ENCODE peak calls at places on chromosomes 7 and 10, in five cellular contexts. T is GM23338, F is neural progenitor cell, J is MM.1S, N is HCT116. H is an unnamed sample.

GRCh38 chr7:70774895-70775527 is 356.9 kb upstream of the GALNT17 start:
- DNase-seq in N (no peak), J (no peak), F (no peak), T (no peak), H (no peak)

GRCh38 chr7:81053623-81054022 is 134.8 kb upstream of the SEMA3C start:
- DNase-seq in J (no peak), T (no peak), F (no peak), N (no peak), H (no peak)

GRCh38 chr10:43884516-43885105 is 235.9 kb upstream of the ZNF32 start:
- DNase-seq in T (no peak), F (no peak), N (no peak), J (no peak), H (no peak)

GRCh38 chr7:79361214-79361613 is 92.3 kb downstream of the MAGI2 start:
- DNase-seq in N (peak; percentile 27), T (peak; percentile 76), J (no peak), F (peak; percentile 17), H (no peak)

GRCh38 chr7:23490357-23491131 is 20.3 kb upstream of the IGF2BP3 start:
- DNase-seq in F (no peak), J (no peak), N (no peak), T (no peak), H (peak; percentile 59)

GRCh38 chr7:55074008-55074499 is 55.2 kb downstream of the EGFR start:
- DNase-seq in N (peak; percentile 95), T (peak; percentile 28), J (peak; percentile 89), F (no peak), H (peak; percentile 92)

GRCh38 chr10:88819290-88819689 is 16.8 kb downstream of the LIPM start:
- DNase-seq in F (no peak), N (no peak), T (no peak), J (no peak), H (peak; percentile 39)

GRCh38 chr7:22809902-22810642 is 12.6 kb downstream of the TOMM7 start:
- DNase-seq in J (no peak), F (no peak), T (no peak), N (no peak), H (no peak)

GRCh38 chr10:122126763-122127659 is 138.0 kb downstream of the TACC2 start:
- DNase-seq in J (no peak), T (peak; percentile 77), N (peak; percentile 58), F (peak; percentile 65), H (peak; percentile 94)

GRCh38 chr7:97731736-97732370 is at the start of gene TAC1:
- DNase-seq in N (no peak), T (peak; percentile 74), F (peak; percentile 79), J (no peak), H (peak; percentile 32)

GRCh38 chr10:23331567-23332290 is 12.9 kb downstream of the C10orf67 start:
- DNase-seq in J (no peak), F (no peak), N (no peak), T (no peak), H (peak; percentile 88)

GRCh38 chr7:74449809-74450397 is 3.8 kb upstream of the GTF2IRD1 start:
- DNase-seq in N (peak; percentile 48), T (peak; percentile 93), J (peak; percentile 58), F (peak; percentile 80), H (peak; percentile 63)

GRCh38 chr7:85274452-85274851 is 87.6 kb upstream of the SEMA3D start:
- DNase-seq in F (peak; percentile 30), N (no peak), J (no peak), T (peak; percentile 14), H (no peak)

GRCh38 chr7:36600869-36601530 is 123.3 kb downstream of the AOAH start:
- DNase-seq in J (no peak), T (no peak), F (no peak), N (no peak), H (peak; percentile 41)

GRCh38 chr7:31788445-31788844 is 101.4 kb downstream of the PPP1R17 start:
- DNase-seq in N (no peak), T (no peak), J (no peak), F (no peak), H (peak; percentile 47)

GRCh38 chr10:70575486-70575873 is 27.1 kb downstream of the PRF1 start:
- DNase-seq in F (no peak), J (peak; percentile 35), N (no peak), T (no peak), H (peak; percentile 22)

GRCh38 chr10:96152437-96152836 is 22.3 kb downstream of the ZNF518A start:
- DNase-seq in N (no peak), J (no peak), T (no peak), F (no peak), H (no peak)

GRCh38 chr7:17042211-17042610 is 160.4 kb upstream of the AGR3 start:
- DNase-seq in F (no peak), T (no peak), J (no peak), N (no peak), H (peak; percentile 39)

GRCh38 chr7:86002858-86003257 is 640.9 kb upstream of the GRM3 start:
- DNase-seq in N (no peak), J (no peak), F (no peak), T (no peak), H (no peak)

GRCh38 chr10:125812128-125812527 is 10.9 kb downstream of the UROS start:
- DNase-seq in T (no peak), J (no peak), F (no peak), N (no peak), H (peak; percentile 52)
- TF ChIP-seq EZH2 in T (no peak), J (no peak), F (no peak), N (no peak), H (no peak)

DNA sequence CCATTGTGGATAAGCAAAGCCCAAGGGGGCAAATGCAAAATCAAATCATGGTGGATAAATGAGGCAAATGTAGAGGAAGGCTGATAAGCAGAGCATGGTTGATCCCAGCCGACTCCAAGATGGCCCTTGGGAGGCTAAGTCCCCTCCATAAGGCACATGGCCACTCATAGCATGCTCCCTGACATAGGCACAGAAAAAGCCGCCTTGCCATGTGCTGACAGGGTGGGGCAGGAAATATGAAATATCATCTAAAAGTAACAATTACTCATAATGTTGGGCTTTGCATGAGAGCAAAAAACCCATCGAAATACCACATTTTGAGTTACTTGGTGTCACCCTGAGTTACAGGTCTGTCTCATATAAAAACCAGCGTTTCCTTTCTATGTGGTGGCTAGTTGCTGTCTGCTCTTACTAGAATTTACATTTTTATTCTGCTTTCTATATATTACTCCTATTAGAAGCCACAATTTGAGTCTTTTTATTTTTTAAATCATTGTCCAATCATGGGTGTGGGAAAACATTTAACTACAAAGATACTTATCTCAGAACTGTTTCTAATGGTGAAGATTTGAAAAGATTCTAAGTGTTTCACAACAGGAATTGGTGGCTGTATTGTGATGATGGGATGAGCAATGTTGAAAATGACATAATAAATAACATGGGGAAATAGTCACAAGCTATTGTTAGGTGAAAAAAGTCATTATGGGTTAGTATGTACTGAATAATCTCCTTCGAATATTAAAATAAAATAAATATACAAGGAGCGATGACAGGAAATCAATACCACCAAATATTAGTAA is 102.7 kb downstream of the CUBN start:
- DNase-seq in T (no peak), J (no peak), F (no peak), N (no peak), H (peak; percentile 79)
- H3K4me1 ChIP-seq in T (peaks cover 20% of the 10 kb centered on the region), J (peaks cover 30% of the 10 kb centered on the region), F (peaks cover 64% of the 10 kb centered on the region), N (peaks cover 28% of the 10 kb centered on the region), H (peaks cover 64% of the 10 kb centered on the region)

DNA sequence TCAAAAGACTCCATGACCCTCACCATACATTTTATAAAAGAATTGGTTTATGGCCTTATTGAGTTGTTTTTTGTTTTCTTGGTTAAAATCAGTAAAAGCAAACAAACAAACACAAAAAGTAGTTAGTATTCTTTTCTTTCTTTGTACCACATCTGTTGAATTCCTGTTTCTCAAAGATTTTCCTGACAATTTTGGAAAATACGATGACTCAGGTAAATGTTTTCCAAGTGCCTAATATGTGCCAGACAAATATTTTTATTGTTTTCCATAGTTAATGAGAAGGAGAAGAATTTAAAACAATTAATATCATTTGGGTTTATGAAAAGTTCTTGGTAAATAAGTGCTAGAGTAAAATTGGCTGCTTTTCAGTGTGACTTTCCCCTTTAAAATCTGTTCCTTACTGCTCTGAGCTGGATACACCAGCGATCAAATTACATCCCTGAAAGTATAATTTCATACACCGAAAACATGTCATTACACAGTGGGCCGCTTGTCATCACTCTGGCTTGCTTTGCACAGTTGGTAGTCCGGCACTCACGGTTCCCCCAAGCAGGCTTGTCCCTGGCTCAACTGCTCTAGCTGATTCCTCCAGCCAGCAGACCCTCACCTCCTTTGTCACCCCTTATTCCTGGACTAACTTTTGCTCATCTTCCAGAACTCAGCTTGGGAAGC is 80.5 kb downstream of the TBXAS1 start:
- DNase-seq in T (no peak), F (no peak), N (no peak), J (no peak), H (peak; percentile 64)
- TF ChIP-seq EZH2phosphoT487 in T (no peak), F (no peak), N (no peak), J (no peak), H (no peak)

DNA sequence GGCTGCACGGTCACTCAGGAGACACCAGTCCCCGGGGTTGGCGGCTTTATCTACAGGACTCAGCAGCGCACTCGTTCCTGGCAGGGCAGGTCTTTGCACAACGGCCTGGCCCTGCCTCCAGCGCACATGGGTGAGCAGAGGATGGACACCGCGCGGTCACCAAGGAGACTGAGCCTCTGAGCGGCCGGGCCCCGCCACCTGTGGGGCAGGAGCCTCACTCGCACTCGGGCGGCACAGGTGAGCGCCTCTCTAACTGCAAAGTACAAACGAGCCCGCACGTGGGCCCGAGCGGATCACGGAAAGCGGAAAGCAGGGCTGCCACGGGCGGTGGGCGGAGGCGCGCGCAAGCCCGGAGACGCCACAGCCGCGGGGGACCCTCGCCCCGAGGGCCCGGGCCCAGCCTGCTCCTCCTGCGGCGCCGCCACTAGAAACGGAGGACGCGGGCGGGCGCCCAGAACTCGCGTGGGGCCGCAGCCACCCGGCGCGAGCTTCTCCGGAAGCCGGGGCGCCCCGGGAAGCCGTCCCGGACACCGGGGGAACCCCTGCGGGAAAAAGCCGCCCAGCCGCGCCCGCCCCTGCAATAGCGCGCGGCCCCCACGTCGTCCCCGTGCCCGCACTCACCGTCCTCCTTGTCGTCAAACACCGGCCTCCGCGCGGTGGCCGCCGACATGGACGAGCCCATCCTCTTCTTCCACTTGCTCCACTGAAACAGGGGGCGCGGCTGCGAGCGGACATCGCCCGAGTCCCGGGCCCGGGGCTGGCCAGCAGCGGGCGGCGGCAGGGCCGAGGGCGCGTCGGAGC is 599 bp downstream of the STK32C start:
- DNase-seq in N (no peak), F (peak; percentile 76), T (peak; percentile 70), J (no peak), H (peak; percentile 9)
- TF ChIP-seq EZH2 in N (no peak), F (peak; percentile 80), T (no peak), J (no peak), H (no peak)

DNA sequence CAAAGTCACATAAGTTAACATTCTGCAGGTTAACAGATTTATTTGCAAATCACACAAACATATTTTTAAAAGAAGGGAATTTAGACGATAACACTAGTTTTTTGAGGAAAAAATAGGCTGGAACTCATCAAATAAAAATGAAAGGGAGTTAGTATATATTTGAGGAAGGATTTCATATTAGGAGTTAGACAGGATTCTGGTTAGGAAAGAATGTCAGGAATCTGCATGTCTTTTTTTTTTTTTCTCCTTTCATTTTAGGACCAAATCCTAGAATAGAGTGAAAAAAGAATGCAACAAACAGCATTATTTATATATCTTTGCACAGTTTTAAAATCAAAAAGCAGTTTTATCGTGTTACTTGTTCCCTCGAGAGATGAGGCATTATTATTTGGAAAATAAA is 8.9 kb upstream of the TRDMT1 start:
- DNase-seq in T (no peak), N (no peak), J (no peak), F (no peak), H (peak; percentile 51)
- H3K4me1 ChIP-seq in T (peaks cover 7% of the 10 kb centered on the region), N (peaks cover 9% of the 10 kb centered on the region), J (no peaks in the 10 kb centered on the region), F (peaks cover 17% of the 10 kb centered on the region), H (peaks cover 70% of the 10 kb centered on the region)